ENCODE peak calls at places on chromosomes 4 and X, in five cellular contexts. O is stomach; Y is PC-3; K is GM13977; T is activated T-helper 1 cell treated with anti-CD3 and anti-CD28 coated beads, Interleukin-2, amount 50 U/mL, for 16 hours. P is an unnamed sample.

GRCh38 chr4:139617702-139618490 is 47.7 kb upstream of the MGST2 start:
- DNase-seq in T (no peak), Y (peak; percentile 48), O (no peak), K (no peak), P (no peak)

GRCh38 chr4:153521995-153522799 is 56.0 kb downstream of the TMEM131L start:
- DNase-seq in Y (no peak), K (no peak), T (no peak), O (no peak), P (no peak)

GRCh38 chr4:19776929-19777328 is 474.8 kb upstream of the SLIT2 start:
- DNase-seq in O (no peak), Y (peak; percentile 48), K (no peak), T (no peak), P (no peak)

GRCh38 chr4:80073362-80074008 is 456 bp upstream of the ANTXR2 start:
- DNase-seq in K (peak; percentile 53), O (no peak), T (no peak), Y (no peak), P (no peak)

GRCh38 chrX:53435997-53436396 is 1.8 kb upstream of the HSD17B10 start:
- DNase-seq in T (peak; percentile 48), K (peak; percentile 86), Y (peak; percentile 77), O (peak; percentile 74), P (peak; percentile 4)

GRCh38 chrX:18961686-18962085 is 22.2 kb downstream of the PHKA2 start:
- DNase-seq in O (no peak), Y (no peak), T (no peak), K (no peak), P (no peak)

GRCh38 chr4:138439143-138439581 is 197.0 kb upstream of the SLC7A11 start:
- DNase-seq in O (no peak), T (no peak), K (no peak), Y (peak; percentile 30), P (no peak)

GRCh38 chr4:8480221-8480620 is 39.6 kb downstream of the TRMT44 start:
- DNase-seq in T (no peak), Y (no peak), O (no peak), K (no peak), P (no peak)

GRCh38 chr4:37244583-37245390 is at the start of gene NWD2:
- DNase-seq in O (no peak), Y (no peak), K (peak; percentile 45), T (no peak), P (no peak)

GRCh38 chr4:38101563-38101962 is 141.4 kb downstream of the PTTG2 start:
- DNase-seq in Y (no peak), O (no peak), K (no peak), T (no peak), P (no peak)

GRCh38 chrX:131802836-131803626 is 220.1 kb upstream of the STK26 start:
- DNase-seq in Y (peak; percentile 63), K (peak; percentile 55), O (peak; percentile 78), T (peak; percentile 58), P (peak; percentile 52)

GRCh38 chr4:60344908-60345307 is 855.2 kb upstream of the ADGRL3 start:
- DNase-seq in O (no peak), K (no peak), Y (peak; percentile 39), T (no peak), P (no peak)

GRCh38 chr4:40216622-40217366 is 20.0 kb downstream of the RHOH start:
- DNase-seq in O (no peak), Y (no peak), K (no peak), T (no peak), P (no peak)

GRCh38 chrX:72492499-72492898 is 80.1 kb downstream of the HDAC8 start:
- DNase-seq in K (no peak), Y (no peak), T (no peak), O (no peak), P (no peak)

GRCh38 chr4:163568835-163569234 is 74.3 kb downstream of the TMA16 start:
- DNase-seq in O (no peak), T (no peak), K (no peak), Y (no peak), P (no peak)

GRCh38 chrX:130704053-130705038 is 198.7 kb downstream of the ENOX2 start:
- DNase-seq in K (no peak), Y (peak; percentile 66), T (no peak), O (no peak), P (no peak)

GRCh38 chr4:100106982-100107381 is 83.3 kb downstream of the DDIT4L start:
- DNase-seq in Y (no peak), K (no peak), O (no peak), T (no peak), P (no peak)

GRCh38 chr4:30605616-30606015 is 114.6 kb upstream of the PCDH7 start:
- DNase-seq in T (no peak), K (no peak), Y (no peak), O (no peak), P (no peak)

GRCh38 chr4:95267081-95267480 is 281.7 kb downstream of the UNC5C start:
- DNase-seq in Y (peak; percentile 80), K (no peak), O (no peak), T (no peak), P (no peak)

GRCh38 chr4:145805490-145805889 is 125.5 kb downstream of the C4orf51 start:
- DNase-seq in O (no peak), K (no peak), Y (no peak), T (no peak), P (no peak)

GRCh38 chrX:38055170-38055847 is 49.0 kb downstream of the SYTL5 start:
- DNase-seq in T (no peak), O (no peak), K (no peak), Y (peak; percentile 73), P (no peak)

GRCh38 chr4:107034091-107034698 is 1.9 kb downstream of the DKK2 start:
- DNase-seq in Y (no peak), T (no peak), K (no peak), O (no peak), P (no peak)

GRCh38 chr4:125421547-125421946 is 106.8 kb downstream of the FAT4 start:
- DNase-seq in Y (no peak), K (no peak), T (no peak), O (no peak), P (no peak)

GRCh38 chrX:131792356-131792749 is 230.7 kb upstream of the STK26 start:
- DNase-seq in Y (peak; percentile 23), K (peak; percentile 56), T (peak; percentile 80), O (peak; percentile 93), P (no peak)

GRCh38 chr4:26032142-26032541 is 118.1 kb downstream of the SMIM20 start:
- DNase-seq in T (no peak), Y (peak; percentile 58), O (no peak), K (no peak), P (no peak)

P was measured in nucleus accumbens.